ENCODE peak calls at places on chromosomes 6 and 20, in eight cellular contexts. One of them, this sample, is unnamed.

GRCh38 chr6:6730831-6731230 is 142.3 kb downstream of the LY86 start:
- DNase-seq in mesenchymal stem cell: peak
- DNase-seq in stimulated activated naive CD4-positive, alpha-beta T cell: no peak
- DNase-seq in astrocyte of the spinal cord: peak
- DNase-seq in NCI-H2171 treated with DMSO at 0.1 percent for 48 hours: no peak
- DNase-seq in stimulated activated CD8-positive, alpha-beta memory T cell treated with anti-CD3 and anti-CD28 coated beads, Interleukin-15, amount 100 ng/mL, for 48 hours: no peak
- DNase-seq in lower lobe of right lung: no peak
- DNase-seq in heart right ventricle: no peak
- DNase-seq in this sample: no peak

GRCh38 chr6:36848658-36849441 is 9.6 kb upstream of the CPNE5 start:
- DNase-seq in heart right ventricle: peak
- DNase-seq in NCI-H2171 treated with DMSO at 0.1 percent for 48 hours: peak
- DNase-seq in stimulated activated CD8-positive, alpha-beta memory T cell treated with anti-CD3 and anti-CD28 coated beads, Interleukin-15, amount 100 ng/mL, for 48 hours: no peak
- DNase-seq in stimulated activated naive CD4-positive, alpha-beta T cell: no peak
- DNase-seq in mesenchymal stem cell: no peak
- DNase-seq in astrocyte of the spinal cord: no peak
- DNase-seq in lower lobe of right lung: peak
- DNase-seq in this sample: peak

GRCh38 chr6:136737343-136738177 is 54.7 kb downstream of the MAP3K5 start:
- DNase-seq in stimulated activated CD8-positive, alpha-beta memory T cell treated with anti-CD3 and anti-CD28 coated beads, Interleukin-15, amount 100 ng/mL, for 48 hours: no peak
- DNase-seq in astrocyte of the spinal cord: peak
- DNase-seq in heart right ventricle: no peak
- DNase-seq in NCI-H2171 treated with DMSO at 0.1 percent for 48 hours: no peak
- DNase-seq in lower lobe of right lung: no peak
- DNase-seq in stimulated activated naive CD4-positive, alpha-beta T cell: no peak
- DNase-seq in mesenchymal stem cell: peak
- DNase-seq in this sample: no peak

GRCh38 chr6:107971181-107971580 is 13.2 kb upstream of the SEC63 start:
- DNase-seq in astrocyte of the spinal cord: no peak
- DNase-seq in heart right ventricle: no peak
- DNase-seq in lower lobe of right lung: no peak
- DNase-seq in stimulated activated naive CD4-positive, alpha-beta T cell: no peak
- DNase-seq in mesenchymal stem cell: no peak
- DNase-seq in NCI-H2171 treated with DMSO at 0.1 percent for 48 hours: no peak
- DNase-seq in stimulated activated CD8-positive, alpha-beta memory T cell treated with anti-CD3 and anti-CD28 coated beads, Interleukin-15, amount 100 ng/mL, for 48 hours: no peak
- DNase-seq in this sample: no peak

GRCh38 chr6:7827142-7827541 is 83.4 kb downstream of the TXNDC5 start:
- DNase-seq in stimulated activated CD8-positive, alpha-beta memory T cell treated with anti-CD3 and anti-CD28 coated beads, Interleukin-15, amount 100 ng/mL, for 48 hours: no peak
- DNase-seq in stimulated activated naive CD4-positive, alpha-beta T cell: no peak
- DNase-seq in NCI-H2171 treated with DMSO at 0.1 percent for 48 hours: no peak
- DNase-seq in mesenchymal stem cell: no peak
- DNase-seq in heart right ventricle: no peak
- DNase-seq in lower lobe of right lung: no peak
- DNase-seq in astrocyte of the spinal cord: peak
- DNase-seq in this sample: no peak

GRCh38 chr20:5056801-5057599 is 55.7 kb upstream of the SLC23A2 start:
- DNase-seq in heart right ventricle: peak
- DNase-seq in NCI-H2171 treated with DMSO at 0.1 percent for 48 hours: no peak
- DNase-seq in astrocyte of the spinal cord: peak
- DNase-seq in lower lobe of right lung: peak
- DNase-seq in stimulated activated naive CD4-positive, alpha-beta T cell: peak
- DNase-seq in mesenchymal stem cell: peak
- DNase-seq in stimulated activated CD8-positive, alpha-beta memory T cell treated with anti-CD3 and anti-CD28 coated beads, Interleukin-15, amount 100 ng/mL, for 48 hours: peak
- DNase-seq in this sample: peak

GRCh38 chr20:29427201-29428060 is 1830.0 kb upstream of the DEFB115 start:
- DNase-seq in stimulated activated naive CD4-positive, alpha-beta T cell: no peak
- DNase-seq in heart right ventricle: no peak
- DNase-seq in astrocyte of the spinal cord: no peak
- DNase-seq in stimulated activated CD8-positive, alpha-beta memory T cell treated with anti-CD3 and anti-CD28 coated beads, Interleukin-15, amount 100 ng/mL, for 48 hours: no peak
- DNase-seq in NCI-H2171 treated with DMSO at 0.1 percent for 48 hours: peak
- DNase-seq in mesenchymal stem cell: no peak
- DNase-seq in lower lobe of right lung: no peak
- DNase-seq in this sample: no peak

GRCh38 chr6:157538163-157538562 is 157.2 kb downstream of the ZDHHC14 start:
- DNase-seq in NCI-H2171 treated with DMSO at 0.1 percent for 48 hours: no peak
- DNase-seq in lower lobe of right lung: no peak
- DNase-seq in mesenchymal stem cell: no peak
- DNase-seq in heart right ventricle: no peak
- DNase-seq in stimulated activated naive CD4-positive, alpha-beta T cell: no peak
- DNase-seq in stimulated activated CD8-positive, alpha-beta memory T cell treated with anti-CD3 and anti-CD28 coated beads, Interleukin-15, amount 100 ng/mL, for 48 hours: no peak
- DNase-seq in astrocyte of the spinal cord: no peak
- DNase-seq in this sample: no peak

GRCh38 chr20:33443006-33443511 is 504 bp downstream of the SNTA1 start:
- DNase-seq in heart right ventricle: peak
- DNase-seq in lower lobe of right lung: no peak
- DNase-seq in mesenchymal stem cell: peak
- DNase-seq in NCI-H2171 treated with DMSO at 0.1 percent for 48 hours: peak
- DNase-seq in stimulated activated naive CD4-positive, alpha-beta T cell: peak
- DNase-seq in astrocyte of the spinal cord: no peak
- DNase-seq in stimulated activated CD8-positive, alpha-beta memory T cell treated with anti-CD3 and anti-CD28 coated beads, Interleukin-15, amount 100 ng/mL, for 48 hours: no peak
- DNase-seq in this sample: no peak

GRCh38 chr6:80638222-80639055 is 532.0 kb downstream of the BCKDHB start:
- DNase-seq in lower lobe of right lung: peak
- DNase-seq in stimulated activated naive CD4-positive, alpha-beta T cell: no peak
- DNase-seq in astrocyte of the spinal cord: peak
- DNase-seq in stimulated activated CD8-positive, alpha-beta memory T cell treated with anti-CD3 and anti-CD28 coated beads, Interleukin-15, amount 100 ng/mL, for 48 hours: no peak
- DNase-seq in mesenchymal stem cell: peak
- DNase-seq in NCI-H2171 treated with DMSO at 0.1 percent for 48 hours: no peak
- DNase-seq in heart right ventricle: no peak
- DNase-seq in this sample: peak

GRCh38 chr6:113464536-113464935 is 392.6 kb upstream of the MARCKS start:
- DNase-seq in mesenchymal stem cell: no peak
- DNase-seq in stimulated activated CD8-positive, alpha-beta memory T cell treated with anti-CD3 and anti-CD28 coated beads, Interleukin-15, amount 100 ng/mL, for 48 hours: no peak
- DNase-seq in NCI-H2171 treated with DMSO at 0.1 percent for 48 hours: no peak
- DNase-seq in heart right ventricle: no peak
- DNase-seq in lower lobe of right lung: no peak
- DNase-seq in stimulated activated naive CD4-positive, alpha-beta T cell: no peak
- DNase-seq in astrocyte of the spinal cord: no peak
- DNase-seq in this sample: no peak

GRCh38 chr20:36237477-36237876 is 1.2 kb downstream of the AAR2 start:
- DNase-seq in mesenchymal stem cell: no peak
- DNase-seq in stimulated activated naive CD4-positive, alpha-beta T cell: no peak
- DNase-seq in heart right ventricle: no peak
- DNase-seq in lower lobe of right lung: no peak
- DNase-seq in astrocyte of the spinal cord: no peak
- DNase-seq in stimulated activated CD8-positive, alpha-beta memory T cell treated with anti-CD3 and anti-CD28 coated beads, Interleukin-15, amount 100 ng/mL, for 48 hours: no peak
- DNase-seq in NCI-H2171 treated with DMSO at 0.1 percent for 48 hours: no peak
- DNase-seq in this sample: no peak

GRCh38 chr20:20395856-20396600 is 28.1 kb downstream of the INSM1 start:
- DNase-seq in stimulated activated CD8-positive, alpha-beta memory T cell treated with anti-CD3 and anti-CD28 coated beads, Interleukin-15, amount 100 ng/mL, for 48 hours: no peak
- DNase-seq in heart right ventricle: no peak
- DNase-seq in NCI-H2171 treated with DMSO at 0.1 percent for 48 hours: peak
- DNase-seq in astrocyte of the spinal cord: no peak
- DNase-seq in lower lobe of right lung: no peak
- DNase-seq in stimulated activated naive CD4-positive, alpha-beta T cell: no peak
- DNase-seq in mesenchymal stem cell: no peak
- DNase-seq in this sample: no peak